ENCODE peak calls at places on chromosome 11, in five cellular contexts. One of them, this sample, is unnamed. For H3K4me1, the result is how much of the 10 kb centered on the place peaks cover.

GRCh38 chr11:78958444-78958843 is 383.8 kb upstream of the NARS2 start:
- DNase-seq in A549: no peak
- DNase-seq in prostate gland: no peak
- DNase-seq in left ventricle myocardium inferior: no peak
- DNase-seq in CD4-positive, CD25-positive, alpha-beta regulatory T cell: no peak
- DNase-seq in this sample: no peak

GRCh38 chr11:78790784-78791183 is 216.1 kb upstream of the NARS2 start:
- DNase-seq in A549: no peak
- DNase-seq in CD4-positive, CD25-positive, alpha-beta regulatory T cell: no peak
- DNase-seq in prostate gland: no peak
- DNase-seq in left ventricle myocardium inferior: no peak
- DNase-seq in this sample: no peak

GRCh38 chr11:4606231-4607015 is 1.6 kb downstream of the TRIM68 start:
- DNase-seq in A549: no peak
- DNase-seq in left ventricle myocardium inferior: no peak
- DNase-seq in CD4-positive, CD25-positive, alpha-beta regulatory T cell: no peak
- DNase-seq in prostate gland: peak
- DNase-seq in this sample: no peak

GRCh38 chr11:13238879-13239514 is 38.6 kb upstream of the BMAL1 start:
- DNase-seq in CD4-positive, CD25-positive, alpha-beta regulatory T cell: peak
- DNase-seq in A549: peak
- DNase-seq in left ventricle myocardium inferior: peak
- DNase-seq in prostate gland: no peak
- DNase-seq in this sample: peak

GRCh38 chr11:76243157-76243556 is 36.9 kb upstream of the WNT11 start:
- DNase-seq in prostate gland: no peak
- DNase-seq in left ventricle myocardium inferior: no peak
- DNase-seq in A549: no peak
- DNase-seq in CD4-positive, CD25-positive, alpha-beta regulatory T cell: no peak
- DNase-seq in this sample: no peak

GRCh38 chr11:10898763-10899541 is 41.1 kb upstream of the ZBED5 start:
- DNase-seq in A549: no peak
- DNase-seq in prostate gland: no peak
- DNase-seq in left ventricle myocardium inferior: no peak
- DNase-seq in CD4-positive, CD25-positive, alpha-beta regulatory T cell: no peak
- DNase-seq in this sample: no peak

GRCh38 chr11:63920126-63920869 is 3.3 kb upstream of the RCOR2 start:
- DNase-seq in prostate gland: no peak
- DNase-seq in CD4-positive, CD25-positive, alpha-beta regulatory T cell: no peak
- DNase-seq in left ventricle myocardium inferior: peak
- DNase-seq in A549: no peak
- DNase-seq in this sample: no peak

GRCh38 chr11:118142081-118142480 is 10.5 kb downstream of the SCN4B start:
- DNase-seq in A549: no peak
- DNase-seq in left ventricle myocardium inferior: no peak
- DNase-seq in prostate gland: no peak
- DNase-seq in CD4-positive, CD25-positive, alpha-beta regulatory T cell: no peak
- DNase-seq in this sample: no peak

GRCh38 chr11:110903378-110903777 is 191.1 kb upstream of the ARHGAP20 start:
- DNase-seq in prostate gland: no peak
- DNase-seq in CD4-positive, CD25-positive, alpha-beta regulatory T cell: no peak
- DNase-seq in A549: no peak
- DNase-seq in left ventricle myocardium inferior: no peak
- DNase-seq in this sample: no peak

GRCh38 chr11:15493066-15493465 is 378.3 kb downstream of the INSC start:
- DNase-seq in prostate gland: no peak
- DNase-seq in left ventricle myocardium inferior: no peak
- DNase-seq in CD4-positive, CD25-positive, alpha-beta regulatory T cell: no peak
- DNase-seq in A549: no peak
- DNase-seq in this sample: no peak

GRCh38 chr11:32434387-32435151 is 770 bp downstream of the WT1 start:
- DNase-seq in prostate gland: no peak
- DNase-seq in left ventricle myocardium inferior: no peak
- DNase-seq in CD4-positive, CD25-positive, alpha-beta regulatory T cell: no peak
- DNase-seq in A549: peak
- DNase-seq in this sample: peak

GRCh38 chr11:70763606-70764005 is 365.3 kb downstream of the CTTN start:
- DNase-seq in left ventricle myocardium inferior: no peak
- DNase-seq in prostate gland: no peak
- DNase-seq in A549: no peak
- DNase-seq in CD4-positive, CD25-positive, alpha-beta regulatory T cell: no peak
- DNase-seq in this sample: no peak

GRCh38 chr11:32435511-32435946 is at the start of gene WT1:
- DNase-seq in A549: peak
- DNase-seq in CD4-positive, CD25-positive, alpha-beta regulatory T cell: no peak
- DNase-seq in left ventricle myocardium inferior: peak
- DNase-seq in prostate gland: no peak
- DNase-seq in this sample: peak

GRCh38 chr11:121235057-121235456 is 57.5 kb upstream of the SC5D start:
- DNase-seq in prostate gland: no peak
- DNase-seq in A549: no peak
- DNase-seq in CD4-positive, CD25-positive, alpha-beta regulatory T cell: no peak
- DNase-seq in left ventricle myocardium inferior: no peak
- DNase-seq in this sample: no peak

GRCh38 chr11:73869234-73869949 is 7.3 kb downstream of the COA4 start:
- DNase-seq in prostate gland: no peak
- DNase-seq in left ventricle myocardium inferior: no peak
- DNase-seq in A549: no peak
- DNase-seq in CD4-positive, CD25-positive, alpha-beta regulatory T cell: no peak
- DNase-seq in this sample: no peak

GRCh38 chr11:134440851-134441645 is 29.0 kb upstream of the B3GAT1 start:
- DNase-seq in left ventricle myocardium inferior: no peak
- DNase-seq in A549: no peak
- DNase-seq in CD4-positive, CD25-positive, alpha-beta regulatory T cell: no peak
- DNase-seq in prostate gland: no peak
- DNase-seq in this sample: no peak

GRCh38 chr11:13328276-13328675 is 50.7 kb downstream of the BMAL1 start:
- DNase-seq in left ventricle myocardium inferior: no peak
- DNase-seq in CD4-positive, CD25-positive, alpha-beta regulatory T cell: no peak
- DNase-seq in A549: no peak
- DNase-seq in prostate gland: no peak
- DNase-seq in this sample: no peak

GRCh38 chr11:130999992-131000770 is 83.9 kb upstream of the SNX19 start:
- DNase-seq in CD4-positive, CD25-positive, alpha-beta regulatory T cell: no peak
- DNase-seq in A549: peak
- DNase-seq in prostate gland: no peak
- DNase-seq in left ventricle myocardium inferior: no peak
- DNase-seq in this sample: no peak

GRCh38 chr11:123653405-123653996 is 923 bp downstream of the SCN3B start:
- DNase-seq in A549: peak
- DNase-seq in CD4-positive, CD25-positive, alpha-beta regulatory T cell: no peak
- DNase-seq in prostate gland: no peak
- DNase-seq in left ventricle myocardium inferior: no peak
- DNase-seq in this sample: no peak

GRCh38 chr11:60786811-60787567 is 1.9 kb downstream of the MS4A10 start:
- DNase-seq in CD4-positive, CD25-positive, alpha-beta regulatory T cell: no peak
- DNase-seq in left ventricle myocardium inferior: peak
- DNase-seq in prostate gland: no peak
- DNase-seq in A549: no peak
- DNase-seq in this sample: no peak

GRCh38 chr11:72589802-72590761 is 84.1 kb downstream of the PDE2A start:
- DNase-seq in prostate gland: no peak
- DNase-seq in A549: peak
- DNase-seq in CD4-positive, CD25-positive, alpha-beta regulatory T cell: peak
- DNase-seq in left ventricle myocardium inferior: peak
- DNase-seq in this sample: peak

DNA sequence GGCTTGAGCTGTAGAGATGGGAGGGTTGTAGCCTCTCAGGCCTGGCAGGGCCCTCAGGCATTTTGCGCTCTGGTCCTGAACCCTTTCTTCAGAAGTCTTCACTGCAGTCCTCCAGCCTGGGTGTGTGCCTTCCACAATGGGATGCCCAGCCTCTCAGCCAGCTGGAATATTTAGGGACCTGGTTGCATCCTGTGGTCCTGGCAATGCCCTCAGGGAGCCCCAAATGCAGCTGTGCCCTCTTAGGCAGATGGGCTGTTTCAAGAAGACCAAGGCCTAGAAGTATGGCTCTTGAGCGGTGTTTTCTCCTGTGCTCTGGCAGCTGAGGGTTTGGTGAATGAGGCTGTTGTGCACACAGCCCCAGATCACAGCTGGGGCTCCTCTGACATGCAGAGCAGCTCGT is 6.7 kb downstream of the TUB start:
- DNase-seq in prostate gland: no peak
- DNase-seq in left ventricle myocardium inferior: no peak
- DNase-seq in CD4-positive, CD25-positive, alpha-beta regulatory T cell: no peak
- DNase-seq in A549: no peak
- DNase-seq in this sample: no peak
- H3K4me3 ChIP-seq in prostate gland: no peak
- H3K4me3 ChIP-seq in left ventricle myocardium inferior: no peak
- H3K4me3 ChIP-seq in CD4-positive, CD25-positive, alpha-beta regulatory T cell: no peak
- H3K4me3 ChIP-seq in A549: no peak
- H3K4me3 ChIP-seq in this sample: no peak

GRCh38 chr11:34235591-34236071 is 122.2 kb downstream of the ABTB2 start:
- DNase-seq in left ventricle myocardium inferior: no peak
- DNase-seq in A549: no peak
- DNase-seq in prostate gland: no peak
- DNase-seq in CD4-positive, CD25-positive, alpha-beta regulatory T cell: no peak
- DNase-seq in this sample: no peak
- H3K4me1 ChIP-seq in left ventricle myocardium inferior: under half
- H3K4me1 ChIP-seq in A549: half or more
- H3K4me1 ChIP-seq in prostate gland: under half
- H3K4me1 ChIP-seq in CD4-positive, CD25-positive, alpha-beta regulatory T cell: under half
- H3K4me1 ChIP-seq in this sample: under half

DNA sequence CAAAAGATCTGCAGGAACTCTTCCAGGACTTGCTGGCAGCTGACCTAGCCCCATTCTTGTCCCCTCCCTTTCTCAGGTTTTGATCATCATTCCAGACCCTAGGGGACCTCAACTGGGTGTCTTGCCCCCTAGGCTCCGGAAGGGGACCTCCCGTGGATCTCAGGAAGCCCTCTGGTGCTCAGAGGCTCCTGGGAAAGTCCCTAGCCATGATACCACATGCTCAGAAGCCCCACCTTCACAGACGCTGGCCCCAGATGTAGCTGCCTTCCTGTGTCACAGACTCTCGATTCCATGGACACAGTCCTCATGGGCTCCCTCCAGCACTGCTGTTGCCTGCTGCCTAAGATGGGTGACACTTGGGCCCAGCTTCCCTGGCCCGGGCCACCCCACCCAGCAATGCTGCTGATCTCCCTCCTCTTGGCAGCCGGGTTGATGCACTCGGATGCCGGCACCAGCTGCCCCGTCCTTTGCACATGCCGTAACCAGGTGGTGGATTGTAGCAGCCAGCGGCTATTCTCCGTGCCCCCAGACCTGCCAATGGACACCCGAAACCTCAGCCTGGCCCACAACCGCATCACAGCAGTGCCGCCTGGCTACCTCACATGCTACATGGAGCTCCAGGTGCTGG is at the start of gene LRRC55:
- DNase-seq in left ventricle myocardium inferior: no peak
- DNase-seq in CD4-positive, CD25-positive, alpha-beta regulatory T cell: no peak
- DNase-seq in A549: no peak
- DNase-seq in prostate gland: no peak
- DNase-seq in this sample: no peak
- H3K4me3 ChIP-seq in left ventricle myocardium inferior: no peak
- H3K4me3 ChIP-seq in CD4-positive, CD25-positive, alpha-beta regulatory T cell: no peak
- H3K4me3 ChIP-seq in A549: no peak
- H3K4me3 ChIP-seq in prostate gland: no peak
- H3K4me3 ChIP-seq in this sample: no peak

GRCh38 chr11:20049231-20049630 is 111.0 kb downstream of the DBX1 start:
- DNase-seq in CD4-positive, CD25-positive, alpha-beta regulatory T cell: no peak
- DNase-seq in prostate gland: no peak
- DNase-seq in A549: no peak
- DNase-seq in left ventricle myocardium inferior: no peak
- DNase-seq in this sample: no peak

GRCh38 chr11:20048707-20049106 is 111.6 kb downstream of the DBX1 start:
- DNase-seq in prostate gland: no peak
- DNase-seq in A549: no peak
- DNase-seq in CD4-positive, CD25-positive, alpha-beta regulatory T cell: no peak
- DNase-seq in left ventricle myocardium inferior: no peak
- DNase-seq in this sample: no peak

GRCh38 chr11:20048246-20048645 is 112.0 kb downstream of the DBX1 start:
- DNase-seq in left ventricle myocardium inferior: no peak
- DNase-seq in prostate gland: no peak
- DNase-seq in A549: no peak
- DNase-seq in CD4-positive, CD25-positive, alpha-beta regulatory T cell: no peak
- DNase-seq in this sample: no peak

GRCh38 chr11:20047006-20047405 is 113.3 kb downstream of the DBX1 start:
- DNase-seq in prostate gland: no peak
- DNase-seq in A549: no peak
- DNase-seq in left ventricle myocardium inferior: no peak
- DNase-seq in CD4-positive, CD25-positive, alpha-beta regulatory T cell: no peak
- DNase-seq in this sample: no peak

DNA sequence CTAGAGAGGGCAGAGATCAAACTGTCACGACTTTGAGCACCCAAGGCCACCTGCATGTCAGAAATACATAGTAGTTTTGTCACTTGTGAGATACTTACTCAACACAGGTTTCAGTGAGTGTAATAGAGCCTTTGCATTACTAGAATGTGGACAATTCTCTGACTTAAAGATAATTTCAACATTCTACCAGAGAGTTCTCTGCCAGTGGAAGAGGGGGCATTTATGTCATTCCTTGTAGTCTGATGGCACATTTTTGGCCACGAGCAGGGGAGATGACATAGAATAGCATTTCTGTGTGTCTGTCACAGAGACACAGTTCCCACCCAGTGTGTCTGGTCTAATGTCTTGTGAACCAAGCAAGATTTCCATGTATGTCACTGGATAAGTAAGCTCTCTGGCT is 112.5 kb downstream of the DBX1 start:
- DNase-seq in prostate gland: no peak
- DNase-seq in A549: no peak
- DNase-seq in CD4-positive, CD25-positive, alpha-beta regulatory T cell: no peak
- DNase-seq in left ventricle myocardium inferior: no peak
- DNase-seq in this sample: no peak
- H3K4me1 ChIP-seq in prostate gland: under half
- H3K4me1 ChIP-seq in A549: under half
- H3K4me1 ChIP-seq in CD4-positive, CD25-positive, alpha-beta regulatory T cell: under half
- H3K4me1 ChIP-seq in left ventricle myocardium inferior: half or more
- H3K4me1 ChIP-seq in this sample: under half